ENCODE peak calls at places on chromosomes 6 and 20, in five cellular contexts. R is ascending aorta; F is GM23248; D is effector memory CD4-positive, alpha-beta T cell; J is IMR-90. W is an unnamed sample.
A peak's percentile ranks its signal among the peaks of the same experiment; 100 is the strongest.

GRCh38 chr20:57040924-57041323 is 225.5 kb downstream of the BMP7 start:
- DNase-seq in R (no peak), F (peak; percentile 82), D (no peak), J (peak; percentile 4), W (no peak)

GRCh38 chr6:120378582-120379220 is 955.6 kb downstream of the TBC1D32 start:
- DNase-seq in R (no peak), F (peak; percentile 41), D (no peak), J (no peak), W (no peak)

GRCh38 chr20:49037962-49038387 is 8.1 kb upstream of the CSE1L start:
- DNase-seq in R (no peak), F (peak; percentile 3), D (no peak), J (peak; percentile 4), W (no peak)

GRCh38 chr20:7608246-7608645 is 332.0 kb downstream of the HAO1 start:
- DNase-seq in R (no peak), F (peak; percentile 34), D (no peak), J (no peak), W (no peak)

GRCh38 chr6:88165877-88166492 is at the start of gene CNR1:
- DNase-seq in R (peak; percentile 69), F (peak; percentile 61), D (no peak), J (no peak), W (peak; percentile 1)

GRCh38 chr6:148235446-148235845 is 107.2 kb upstream of the SASH1 start:
- DNase-seq in R (no peak), F (peak; percentile 74), D (no peak), J (peak; percentile 70), W (no peak)

GRCh38 chr6:132693478-132693877 is 20.4 kb downstream of the VNN1 start:
- DNase-seq in R (no peak), F (no peak), D (no peak), J (peak; percentile 16), W (no peak)

GRCh38 chr20:5001174-5002076 is at the start of gene SLC23A2:
- DNase-seq in R (peak; percentile 64), F (peak; percentile 63), D (peak; percentile 56), J (no peak), W (peak; percentile 67)

GRCh38 chr6:136113736-136114173 is 136.4 kb downstream of the MTFR2 start:
- DNase-seq in R (peak; percentile 63), F (peak; percentile 93), D (no peak), J (peak; percentile 93), W (no peak)

GRCh38 chr6:38646166-38646565 is 6.4 kb upstream of the BTBD9 start:
- DNase-seq in R (no peak), F (peak; percentile 7), D (no peak), J (peak; percentile 16), W (no peak)

GRCh38 chr6:115575298-115575697 is 485.4 kb downstream of the FRK start:
- DNase-seq in R (no peak), F (no peak), D (no peak), J (no peak), W (no peak)

GRCh38 chr6:117711369-117711768 is 36.1 kb downstream of the NUS1 start:
- DNase-seq in R (no peak), F (no peak), D (no peak), J (no peak), W (peak; percentile 14)

GRCh38 chr6:18488526-18489270 is 101.5 kb downstream of the RNF144B start:
- DNase-seq in R (no peak), F (peak; percentile 18), D (no peak), J (peak; percentile 57), W (no peak)

GRCh38 chr6:136365781-136366354 is 76.2 kb upstream of the BCLAF1 start:
- DNase-seq in R (peak; percentile 70), F (no peak), D (no peak), J (peak; percentile 4), W (no peak)

GRCh38 chr6:136383271-136383670 is 93.6 kb upstream of the BCLAF1 start:
- DNase-seq in R (no peak), F (peak; percentile 25), D (no peak), J (no peak), W (no peak)

GRCh38 chr6:157823001-157823522 is at the start of gene SNX9:
- DNase-seq in R (peak; percentile 89), F (peak; percentile 93), D (peak; percentile 61), J (peak; percentile 72), W (peak; percentile 59)

GRCh38 chr6:70520575-70520974 is 46.2 kb upstream of the SDHAF4 start:
- DNase-seq in R (no peak), F (peak; percentile 37), D (no peak), J (peak; percentile 18), W (no peak)

GRCh38 chr6:166466178-166467122 is 83.7 kb upstream of the MPC1 start:
- DNase-seq in R (peak; percentile 75), F (peak; percentile 93), D (no peak), J (peak; percentile 89), W (no peak)

GRCh38 chr6:170208171-170208601 is 82.7 kb downstream of the DLL1 start:
- DNase-seq in R (peak; percentile 44), F (no peak), D (no peak), J (no peak), W (no peak)

GRCh38 chr20:31260326-31260932 is 3.0 kb downstream of the DEFB115 start:
- DNase-seq in R (no peak), F (peak; percentile 3), D (no peak), J (no peak), W (no peak)

GRCh38 chr6:53189554-53189953 is 40.9 kb upstream of the GCM1 start:
- DNase-seq in R (no peak), F (peak; percentile 82), D (no peak), J (peak; percentile 71), W (no peak)

GRCh38 chr20:61628480-61628879 is 376.4 kb downstream of the CDH4 start:
- DNase-seq in R (no peak), F (no peak), D (no peak), J (no peak), W (no peak)

GRCh38 chr6:160042788-160043301 is 74.0 kb downstream of the IGF2R start:
- DNase-seq in R (no peak), F (peak; percentile 81), D (no peak), J (peak; percentile 20), W (no peak)

GRCh38 chr20:57582432-57583288 is 21.8 kb downstream of the PCK1 start:
- DNase-seq in R (peak; percentile 87), F (no peak), D (no peak), J (peak; percentile 64), W (no peak)

GRCh38 chr6:36129889-36130671 is at the start of gene MAPK13:
- DNase-seq in R (peak; percentile 57), F (peak; percentile 73), D (no peak), J (peak; percentile 40), W (no peak)

GRCh38 chr6:101402618-101403002 is 9.1 kb downstream of the GRIK2 start:
- DNase-seq in R (no peak), F (peak; percentile 39), D (no peak), J (no peak), W (no peak)

GRCh38 chr20:59721386-59721785 is 117.0 kb downstream of the PHACTR3 start:
- DNase-seq in R (no peak), F (no peak), D (no peak), J (no peak), W (no peak)

GRCh38 chr20:59718681-59719080 is 114.3 kb downstream of the PHACTR3 start:
- DNase-seq in R (peak; percentile 50), F (no peak), D (no peak), J (no peak), W (no peak)

GRCh38 chr20:59723108-59723500 is 118.8 kb downstream of the PHACTR3 start:
- DNase-seq in R (peak; percentile 60), F (no peak), D (no peak), J (no peak), W (no peak)

GRCh38 chr20:59720013-59720412 is 115.7 kb downstream of the PHACTR3 start:
- DNase-seq in R (peak; percentile 27), F (no peak), D (no peak), J (no peak), W (no peak)

GRCh38 chr20:59718071-59718470 is 113.7 kb downstream of the PHACTR3 start:
- DNase-seq in R (peak; percentile 43), F (no peak), D (no peak), J (no peak), W (no peak)
- H3K27ac ChIP-seq in R (no peak overlapping the region), F (no peak overlapping the region), D (no peak overlapping the region), J (no peak overlapping the region), W (no peak overlapping the region)

GRCh38 chr20:50854512-50855249 is 59.8 kb downstream of the BCAS4 start:
- DNase-seq in R (no peak), F (no peak), D (no peak), J (no peak), W (no peak)
- H3K4me1 ChIP-seq in R (no peaks in the 10 kb centered on the region), F (no peaks in the 10 kb centered on the region), D (no peaks in the 10 kb centered on the region), J (peaks cover 5% of the 10 kb centered on the region), W (no peaks in the 10 kb centered on the region)

GRCh38 chr6:118894425-118895240 is 681 bp downstream of the ASF1A start:
- DNase-seq in R (peak; percentile 80), F (peak; percentile 87), D (peak; percentile 53), J (peak; percentile 66), W (peak; percentile 74)

GRCh38 chr6:118897386-118897785 is 3.4 kb downstream of the ASF1A start:
- DNase-seq in R (no peak), F (no peak), D (no peak), J (no peak), W (no peak)

GRCh38 chr6:118893882-118894424 is at the start of gene ASF1A:
- DNase-seq in R (peak; percentile 99), F (peak; percentile 99), D (peak; percentile 94), J (peak; percentile 98), W (peak; percentile 91)

GRCh38 chr6:118895241-118895561 is 1.2 kb downstream of the ASF1A start:
- DNase-seq in R (no peak), F (peak; percentile 23), D (no peak), J (no peak), W (no peak)

DNA sequence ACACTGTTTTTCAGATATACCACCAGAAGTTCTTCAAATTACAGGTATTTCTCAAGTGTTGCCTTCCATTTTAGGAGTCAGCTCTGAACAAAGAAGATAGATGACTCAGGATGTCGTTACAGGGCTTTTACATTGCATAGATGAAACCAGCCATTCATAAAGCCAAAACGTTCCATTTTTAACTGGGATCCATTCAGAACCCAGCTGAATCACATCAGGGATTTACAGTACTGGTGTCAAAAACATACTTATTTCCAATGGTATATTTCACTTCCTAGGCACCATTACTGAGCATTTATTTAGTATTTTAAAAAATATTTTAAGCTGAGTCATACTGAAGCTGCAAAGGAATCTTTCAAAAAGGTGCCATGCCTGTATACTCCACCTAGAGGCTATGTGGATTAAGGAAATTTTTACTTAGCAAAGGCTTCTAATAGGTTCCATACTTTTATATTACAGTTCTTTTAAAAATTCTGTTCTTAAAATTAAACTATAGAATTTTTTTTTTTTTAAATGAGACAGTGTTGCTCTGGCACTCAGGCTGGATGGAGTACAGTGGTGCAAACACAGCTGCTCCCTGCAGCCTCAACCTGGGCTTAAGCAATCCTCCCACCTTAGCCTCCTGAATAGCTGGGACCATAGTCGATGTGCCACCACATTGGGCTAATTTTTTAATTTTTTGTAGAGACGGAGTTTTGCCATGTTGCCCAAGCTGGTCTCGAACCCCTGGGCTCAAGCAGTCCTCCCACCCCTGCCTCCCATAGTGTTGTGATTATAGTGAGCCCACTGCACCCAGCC is 2.6 kb downstream of the ASF1A start:
- DNase-seq in R (no peak), F (peak; percentile 68), D (no peak), J (peak; percentile 69), W (peak; percentile 61)
- H3K4me3 ChIP-seq in R (no peak overlapping the region), F (peak overlapping the region; percentile 95), D (no peak overlapping the region), J (no peak overlapping the region), W (peak overlapping the region; percentile 97)

DNA sequence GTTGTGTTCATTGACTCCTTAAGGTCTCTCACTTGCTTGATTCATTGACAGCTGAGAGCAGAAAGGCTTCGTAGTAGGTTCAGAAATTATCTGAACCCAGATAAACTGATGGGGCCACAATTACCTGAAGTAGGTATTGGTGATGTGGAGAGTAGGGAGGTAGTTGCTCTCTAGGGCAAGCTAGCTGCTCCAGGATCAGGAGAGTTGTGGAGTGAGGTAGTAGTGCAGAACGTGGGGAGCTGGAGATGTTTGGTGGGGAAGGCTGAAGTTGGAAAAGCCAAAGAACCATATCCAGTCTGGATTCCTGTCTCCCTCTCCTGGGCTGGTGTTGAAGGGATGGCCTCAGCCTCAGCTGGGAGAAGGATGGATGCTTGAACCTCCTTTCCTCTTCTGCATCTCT is 15.9 kb downstream of the TJAP1 start:
- DNase-seq in R (no peak), F (no peak), D (no peak), J (no peak), W (no peak)
- H3K27ac ChIP-seq in R (no peak overlapping the region), F (peak overlapping the region; percentile 55), D (no peak overlapping the region), J (no peak overlapping the region), W (no peak overlapping the region)